ENCODE peak calls at places on chromosomes 5 and 9, in ten cellular contexts. G, N, O, Q, H, R, F, D, M and C are unnamed samples.

GRCh38 chr9:22529426-22530199 is 83.0 kb downstream of the DMRTA1 start:
- DNase-seq in G (no peak), N (no peak), O (no peak), Q (no peak), H (no peak), R (no peak), F (no peak), D (no peak), M (no peak), C (peak; percentile 8)

GRCh38 chr9:734831-735511 is 106.5 kb upstream of the DMRT1 start:
- DNase-seq in G (no peak), N (peak; percentile 98), O (no peak), Q (peak; percentile 96), H (peak; percentile 65), R (peak; percentile 97), F (peak; percentile 93), D (peak; percentile 77), M (peak; percentile 83), C (peak; percentile 81)

GRCh38 chr5:133244242-133244641 is 192.4 kb downstream of the HSPA4 start:
- DNase-seq in G (no peak), N (peak; percentile 39), O (no peak), Q (no peak), H (no peak), R (peak; percentile 75), F (no peak), D (peak; percentile 17), M (no peak), C (no peak)

GRCh38 chr5:53411388-53411787 is 69.0 kb upstream of the FST start:
- DNase-seq in G (no peak), N (peak; percentile 38), O (no peak), Q (no peak), H (no peak), R (no peak), F (no peak), D (no peak), M (no peak), C (no peak)

GRCh38 chr5:124887223-124887622 is 140.8 kb upstream of the ZNF608 start:
- DNase-seq in G (no peak), N (no peak), O (no peak), Q (no peak), H (no peak), R (no peak), F (no peak), D (no peak), M (no peak), C (no peak)

GRCh38 chr5:17161669-17162068 is 55.8 kb upstream of the BASP1 start:
- DNase-seq in G (no peak), N (no peak), O (no peak), Q (no peak), H (no peak), R (no peak), F (no peak), D (no peak), M (no peak), C (no peak)

GRCh38 chr5:39712316-39713223 is 287.8 kb upstream of the DAB2 start:
- DNase-seq in G (no peak), N (no peak), O (no peak), Q (no peak), H (no peak), R (no peak), F (no peak), D (no peak), M (no peak), C (no peak)

GRCh38 chr5:139763584-139764249 is 31.9 kb upstream of the PSD2 start:
- DNase-seq in G (no peak), N (no peak), O (no peak), Q (no peak), H (no peak), R (no peak), F (no peak), D (no peak), M (no peak), C (no peak)

DNA sequence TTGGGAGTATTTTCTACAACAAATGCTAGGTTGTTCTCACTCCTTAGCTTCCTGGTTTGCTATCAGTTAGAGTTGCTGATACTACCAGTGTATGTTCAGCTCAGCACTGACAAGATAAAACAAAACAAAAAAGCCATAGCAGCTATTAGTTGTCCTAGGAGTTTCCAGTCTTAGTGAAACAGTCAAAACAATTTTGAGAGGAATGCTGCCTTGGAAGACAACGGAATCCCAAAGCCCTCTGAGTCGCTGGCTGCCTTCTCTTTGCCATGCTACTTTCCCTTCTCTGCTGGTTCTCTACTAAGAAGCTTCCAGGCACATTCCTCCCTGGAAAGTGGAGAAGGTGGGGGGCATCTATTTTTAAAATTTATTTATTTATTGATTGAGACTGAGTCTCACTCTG is 5.4 kb upstream of the CREBRF start:
- DNase-seq in G (no peak), N (no peak), O (no peak), Q (no peak), H (no peak), R (peak; percentile 37), F (no peak), D (no peak), M (no peak), C (no peak)
- H3K4me3 ChIP-seq in G (no peak overlapping the region), N (no peak overlapping the region), O (no peak overlapping the region), Q (no peak overlapping the region), H (no peak overlapping the region), R (no peak overlapping the region), F (no peak overlapping the region), D (no peak overlapping the region), M (no peak overlapping the region), C (no peak overlapping the region)

GRCh38 chr5:181220178-181220515 is 2.9 kb upstream of the TRIM41 start:
- DNase-seq in G (no peak), N (no peak), O (no peak), Q (no peak), H (no peak), R (no peak), F (no peak), D (no peak), M (no peak), C (no peak)

GRCh38 chr5:181217805-181218065 is 5.3 kb upstream of the TRIM41 start:
- DNase-seq in G (no peak), N (no peak), O (peak; percentile 32), Q (no peak), H (no peak), R (no peak), F (no peak), D (no peak), M (no peak), C (no peak)

GRCh38 chr5:181218795-181219124 is 4.3 kb upstream of the TRIM41 start:
- DNase-seq in G (no peak), N (peak; percentile 28), O (no peak), Q (no peak), H (no peak), R (no peak), F (no peak), D (no peak), M (no peak), C (no peak)

GRCh38 chr5:181221105-181221791 is 1.8 kb upstream of the TRIM41 start:
- DNase-seq in G (peak; percentile 86), N (no peak), O (no peak), Q (no peak), H (no peak), R (no peak), F (no peak), D (no peak), M (no peak), C (no peak)

GRCh38 chr5:181219262-181220177 is 3.6 kb upstream of the TRIM41 start:
- DNase-seq in G (no peak), N (no peak), O (no peak), Q (no peak), H (no peak), R (no peak), F (no peak), D (no peak), M (no peak), C (no peak)
- H3K4me3 ChIP-seq in G (no peak overlapping the region), N (no peak overlapping the region), O (no peak overlapping the region), Q (no peak overlapping the region), H (no peak overlapping the region), R (no peak overlapping the region), F (no peak overlapping the region), D (no peak overlapping the region), M (no peak overlapping the region), C (no peak overlapping the region)

GRCh38 chr9:97848582-97849237 is 4.3 kb upstream of the FOXE1 start:
- DNase-seq in G (no peak), N (no peak), O (no peak), Q (no peak), H (no peak), R (no peak), F (no peak), D (peak; percentile 74), M (no peak), C (no peak)
- H3K4me3 ChIP-seq in G (peak overlapping the region; percentile 33), N (no peak overlapping the region), O (no peak overlapping the region), Q (no peak overlapping the region), H (no peak overlapping the region), R (no peak overlapping the region), F (no peak overlapping the region), D (no peak overlapping the region), M (no peak overlapping the region), C (no peak overlapping the region)

DNA sequence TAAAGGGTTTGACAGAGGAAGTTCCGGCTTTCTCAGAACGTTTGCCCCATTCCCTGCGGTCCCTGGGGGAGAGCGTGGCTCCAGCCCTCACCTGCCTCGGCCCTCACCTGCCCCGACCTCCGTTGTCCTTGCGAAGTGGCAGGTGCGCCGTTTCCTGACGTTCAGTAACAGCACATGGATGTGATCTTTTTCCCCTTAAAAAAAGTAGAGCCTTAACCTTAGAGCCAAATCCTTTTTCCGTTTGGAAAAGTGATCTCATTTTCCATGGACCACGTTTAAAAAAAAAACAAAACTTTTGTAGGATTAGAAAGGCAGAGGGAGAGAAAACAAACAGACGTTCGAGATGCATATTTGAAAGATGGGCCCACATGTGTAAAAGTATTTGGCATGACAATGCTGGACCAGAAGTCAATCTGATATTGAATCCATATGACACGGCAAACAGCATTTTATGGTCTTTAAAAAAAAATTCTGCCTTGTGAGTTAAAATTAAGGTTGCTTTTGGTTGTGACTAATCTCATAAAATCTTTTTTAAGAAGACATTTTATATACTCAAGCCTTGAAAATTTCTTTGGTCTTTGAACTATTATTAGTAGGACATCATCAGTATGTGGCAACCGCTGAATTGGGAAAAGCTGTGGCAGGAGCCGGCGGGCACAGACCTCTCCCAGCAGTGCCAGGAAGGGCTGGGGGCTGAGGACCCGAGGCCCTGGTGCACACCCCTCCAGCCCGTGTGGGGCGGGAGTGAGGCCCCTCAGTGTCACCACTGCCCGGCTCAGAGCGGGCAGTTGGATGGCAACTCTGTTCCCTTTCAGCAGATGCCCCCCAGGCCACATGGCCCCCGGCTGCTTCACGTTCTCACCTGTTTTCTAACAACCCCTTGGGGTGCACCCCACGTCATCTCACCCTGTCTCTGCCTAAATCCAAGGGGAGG is 42.4 kb upstream of the EXOC3 start:
- DNase-seq in G (no peak), N (peak; percentile 23), O (peak; percentile 2), Q (no peak), H (peak; percentile 40), R (peak; percentile 29), F (no peak), D (peak; percentile 40), M (peak; percentile 99), C (no peak)
- H3K4me3 ChIP-seq in G (no peak overlapping the region), N (peak overlapping the region; percentile 16), O (no peak overlapping the region), Q (no peak overlapping the region), H (no peak overlapping the region), R (peak overlapping the region; percentile 16), F (no peak overlapping the region), D (no peak overlapping the region), M (peak overlapping the region; percentile 22), C (peak overlapping the region; percentile 3)

GRCh38 chr5:150142800-150143724 is 12.6 kb downstream of the PDGFRB start:
- DNase-seq in G (no peak), N (peak; percentile 97), O (no peak), Q (peak; percentile 95), H (peak; percentile 91), R (peak; percentile 98), F (peak; percentile 69), D (peak; percentile 93), M (peak; percentile 90), C (peak; percentile 95)
- H3K4me3 ChIP-seq in G (no peak overlapping the region), N (no peak overlapping the region), O (no peak overlapping the region), Q (no peak overlapping the region), H (no peak overlapping the region), R (no peak overlapping the region), F (no peak overlapping the region), D (no peak overlapping the region), M (no peak overlapping the region), C (peak overlapping the region; percentile 17)

GRCh38 chr9:75090579-75090978 is 2.3 kb downstream of the OSTF1 start:
- DNase-seq in G (no peak), N (no peak), O (no peak), Q (no peak), H (no peak), R (no peak), F (no peak), D (no peak), M (no peak), C (no peak)
- H3K4me3 ChIP-seq in G (no peak overlapping the region), N (no peak overlapping the region), O (no peak overlapping the region), Q (no peak overlapping the region), H (no peak overlapping the region), R (no peak overlapping the region), F (no peak overlapping the region), D (no peak overlapping the region), M (no peak overlapping the region), C (no peak overlapping the region)